ENCODE peak calls at places on chromosomes 5 and 9, in five cellular contexts. A is posterior cingulate gyrus, K is T-helper 22 cell, W is left kidney, G is mesothelial cell of epicardium. I is an unnamed sample.

GRCh38 chr5:14186132-14186830 is 43.1 kb downstream of the TRIO start:
- DNase-seq in A (no peak), K (no peak), W (no peak), G (no peak), I (no peak)

GRCh38 chr9:37984672-37985611 is 81.0 kb upstream of the SLC25A51 start:
- DNase-seq in A (no peak), K (no peak), W (peak; percentile 66), G (peak; percentile 42), I (no peak)

GRCh38 chr5:181203842-181204560 is 995 bp downstream of the TRIM7 start:
- DNase-seq in A (no peak), K (no peak), W (peak; percentile 39), G (no peak), I (no peak)

GRCh38 chr5:109865636-109866035 is 175.9 kb downstream of the MAN2A1 start:
- DNase-seq in A (no peak), K (no peak), W (peak; percentile 8), G (no peak), I (no peak)

GRCh38 chr9:77606526-77606925 is 41.6 kb downstream of the GNA14 start:
- DNase-seq in A (no peak), K (no peak), W (no peak), G (no peak), I (no peak)

GRCh38 chr5:79070002-79070567 is 518 bp downstream of the BHMT2 start:
- DNase-seq in A (no peak), K (no peak), W (peak; percentile 42), G (no peak), I (no peak)

GRCh38 chr5:112616812-112617547 is 120.7 kb upstream of the APC start:
- DNase-seq in A (no peak), K (no peak), W (no peak), G (no peak), I (no peak)

GRCh38 chr5:180157866-180158265 is 51.1 kb downstream of the RASGEF1C start:
- DNase-seq in A (no peak), K (no peak), W (no peak), G (peak; percentile 19), I (no peak)

GRCh38 chr9:91714020-91714721 is 235.9 kb downstream of the ROR2 start:
- DNase-seq in A (no peak), K (no peak), W (peak; percentile 84), G (peak; percentile 48), I (no peak)

GRCh38 chr5:62460578-62460983 is 48.0 kb downstream of the IPO11 start:
- DNase-seq in A (no peak), K (no peak), W (peak; percentile 73), G (no peak), I (no peak)

GRCh38 chr5:140821375-140822280 is at the start of gene PCDHA5:
- DNase-seq in A (no peak), K (no peak), W (peak; percentile 40), G (no peak), I (no peak)

GRCh38 chr9:76964612-76965011 is 54.8 kb upstream of the FOXB2 start:
- DNase-seq in A (no peak), K (no peak), W (no peak), G (no peak), I (no peak)

GRCh38 chr5:76775921-76776320 is 42.9 kb upstream of the F2RL1 start:
- DNase-seq in A (no peak), K (no peak), W (no peak), G (no peak), I (no peak)

GRCh38 chr5:74953961-74954720 is 88.0 kb upstream of the FAM169A start:
- DNase-seq in A (no peak), K (no peak), W (no peak), G (no peak), I (no peak)

GRCh38 chr9:76718166-76718565 is 46.1 kb upstream of the PCA3 start:
- DNase-seq in A (no peak), K (no peak), W (no peak), G (no peak), I (no peak)

GRCh38 chr5:71743135-71743534 is 24.1 kb downstream of the CARTPT start:
- DNase-seq in A (no peak), K (no peak), W (peak; percentile 14), G (no peak), I (no peak)

GRCh38 chr5:136396886-136397285 is 31.5 kb upstream of the TRPC7 start:
- DNase-seq in A (no peak), K (no peak), W (no peak), G (no peak), I (no peak)

GRCh38 chr5:14775857-14776256 is 95.7 kb downstream of the ANKH start:
- DNase-seq in A (no peak), K (no peak), W (no peak), G (no peak), I (no peak)

GRCh38 chr5:67211926-67212325 is 15.3 kb upstream of the CD180 start:
- DNase-seq in A (no peak), K (no peak), W (no peak), G (no peak), I (no peak)

GRCh38 chr5:118891252-118891651 is 97.1 kb downstream of the DTWD2 start:
- DNase-seq in A (no peak), K (no peak), W (no peak), G (no peak), I (no peak)

GRCh38 chr5:10534491-10535236 is 29.2 kb upstream of the ANKRD33B start:
- DNase-seq in A (no peak), K (no peak), W (no peak), G (no peak), I (no peak)

GRCh38 chr9:77978086-77978781 is 53.4 kb downstream of the GNAQ start:
- DNase-seq in A (no peak), K (no peak), W (no peak), G (no peak), I (no peak)

GRCh38 chr5:74192606-74193299 is 447.8 kb downstream of the ENC1 start:
- DNase-seq in A (no peak), K (no peak), W (no peak), G (no peak), I (no peak)

GRCh38 chr5:43400082-43400481 is 12.1 kb downstream of the CCL28 start:
- DNase-seq in A (no peak), K (no peak), W (no peak), G (no peak), I (no peak)

GRCh38 chr5:109450129-109450877 is 40.5 kb upstream of the PJA2 start:
- DNase-seq in A (no peak), K (no peak), W (no peak), G (no peak), I (no peak)

GRCh38 chr5:91541696-91542095 is 158.6 kb upstream of the ARRDC3 start:
- DNase-seq in A (no peak), K (no peak), W (no peak), G (no peak), I (no peak)

GRCh38 chr5:115419794-115420585 is 123.5 kb upstream of the CCDC112 start:
- DNase-seq in A (no peak), K (no peak), W (no peak), G (no peak), I (no peak)

GRCh38 chr5:73066466-73066865 is 53.9 kb upstream of the TMEM171 start:
- DNase-seq in A (no peak), K (no peak), W (no peak), G (no peak), I (no peak)

GRCh38 chr5:147403659-147404640 is 105.9 kb downstream of the DPYSL3 start:
- DNase-seq in A (no peak), K (no peak), W (no peak), G (no peak), I (no peak)

GRCh38 chr9:78515108-78515507 is 218.2 kb downstream of the PSAT1 start:
- DNase-seq in A (no peak), K (no peak), W (no peak), G (no peak), I (no peak)

GRCh38 chr5:41522193-41522786 is 11.9 kb upstream of the PLCXD3 start:
- DNase-seq in A (no peak), K (no peak), W (no peak), G (no peak), I (no peak)

GRCh38 chr5:123089971-123090640 is 1.1 kb downstream of the PRDM6 start:
- DNase-seq in A (no peak), K (no peak), W (peak; percentile 78), G (peak; percentile 67), I (no peak)

GRCh38 chr9:33263936-33264472 is 504 bp downstream of the BAG1 start:
- DNase-seq in A (no peak), K (peak; percentile 12), W (peak; percentile 71), G (peak; percentile 44), I (no peak)

I was measured in D721Med.